ENCODE peak calls at places on chromosomes 11 and 22, in nine cellular contexts. F is fibroblast of lung; S is pancreas; Z is effector memory CD4-positive, alpha-beta T cell; E is OCI-LY7; O is breast epithelium; Y is suprapubic skin; A is CD8-positive, alpha-beta memory T cell; J is heart left ventricle. D is an unnamed sample.
A peak's percentile ranks its signal among the peaks of the same experiment; 100 is the strongest.

GRCh38 chr22:37221424-37222336 is 9.4 kb upstream of the SSTR3 start:
- DNase-seq in Z (no peak), F (no peak), Y (no peak), A (no peak), O (no peak), E (no peak), S (no peak), J (no peak), D (no peak)

GRCh38 chr11:69403556-69404215 is 77.8 kb upstream of the LINC01488 start:
- DNase-seq in Z (no peak), Y (no peak), A (no peak), J (no peak), O (no peak), E (no peak), S (no peak), F (peak; percentile 56), D (no peak)

GRCh38 chr11:44674809-44675208 is 52.0 kb upstream of the TSPAN18 start:
- DNase-seq in J (no peak), Z (no peak), S (no peak), Y (no peak), O (no peak), E (no peak), A (no peak), F (no peak), D (peak; percentile 16)

GRCh38 chr11:121914508-121914907 is 201.5 kb downstream of the BLID start:
- DNase-seq in E (no peak), A (no peak), S (no peak), O (no peak), F (no peak), J (no peak), Z (no peak), Y (no peak), D (no peak)

GRCh38 chr22:50505776-50506610 is 1.5 kb downstream of the LMF2 start:
- DNase-seq in O (no peak), J (no peak), F (no peak), A (no peak), Z (no peak), S (peak; percentile 75), E (no peak), Y (no peak), D (no peak)

GRCh38 chr22:38831166-38831945 is 12.5 kb downstream of the NPTXR start:
- DNase-seq in F (peak; percentile 69), J (no peak), Y (no peak), E (no peak), Z (no peak), A (no peak), O (no peak), S (no peak), D (no peak)

GRCh38 chr22:46007848-46008261 is 30.9 kb upstream of the WNT7B start:
- DNase-seq in O (peak; percentile 78), J (peak; percentile 89), E (no peak), S (peak; percentile 71), A (no peak), Y (peak; percentile 90), Z (no peak), F (peak; percentile 90), D (no peak)

GRCh38 chr11:76005746-76006145 is 190.7 kb downstream of the UVRAG start:
- DNase-seq in Z (no peak), F (no peak), J (no peak), E (no peak), Y (no peak), O (no peak), A (no peak), S (no peak), D (no peak)

GRCh38 chr22:30697975-30698374 is 3.3 kb downstream of the OSBP2 start:
- DNase-seq in J (no peak), Y (no peak), A (no peak), O (no peak), S (no peak), F (no peak), Z (no peak), E (no peak), D (no peak)

GRCh38 chr11:132177106-132177505 is 806.7 kb downstream of the NTM start:
- DNase-seq in E (peak; percentile 2), O (no peak), Y (no peak), F (peak; percentile 72), S (no peak), Z (no peak), A (no peak), J (no peak), D (no peak)

GRCh38 chr11:27291302-27291889 is 71.6 kb downstream of the CCDC34 start:
- DNase-seq in E (peak; percentile 73), F (no peak), O (no peak), Z (no peak), Y (no peak), S (no peak), J (no peak), A (no peak), D (no peak)

GRCh38 chr11:43852057-43852636 is 28.5 kb upstream of the ALKBH3 start:
- DNase-seq in J (no peak), A (peak; percentile 19), F (peak; percentile 90), O (no peak), S (no peak), E (peak; percentile 72), Y (no peak), Z (no peak), D (peak; percentile 10)

GRCh38 chr11:82794490-82794889 is 60.8 kb upstream of the FAM181B start:
- DNase-seq in Z (no peak), E (no peak), F (no peak), A (no peak), Y (no peak), O (no peak), J (no peak), S (no peak), D (no peak)

GRCh38 chr11:9689721-9690120 is 25.8 kb downstream of the SWAP70 start:
- DNase-seq in A (no peak), O (no peak), S (no peak), F (no peak), J (no peak), Z (no peak), E (no peak), Y (no peak), D (no peak)

GRCh38 chr11:46369458-46370152 is 11.9 kb upstream of the MDK start:
- DNase-seq in F (peak; percentile 69), S (peak; percentile 57), E (peak; percentile 55), O (no peak), J (peak; percentile 74), Z (no peak), Y (no peak), A (no peak), D (peak; percentile 50)

GRCh38 chr22:42282252-42282942 is 11.9 kb upstream of the TCF20 start:
- DNase-seq in O (peak; percentile 30), S (no peak), J (no peak), Z (no peak), F (no peak), Y (no peak), A (no peak), E (no peak), D (no peak)

DNA sequence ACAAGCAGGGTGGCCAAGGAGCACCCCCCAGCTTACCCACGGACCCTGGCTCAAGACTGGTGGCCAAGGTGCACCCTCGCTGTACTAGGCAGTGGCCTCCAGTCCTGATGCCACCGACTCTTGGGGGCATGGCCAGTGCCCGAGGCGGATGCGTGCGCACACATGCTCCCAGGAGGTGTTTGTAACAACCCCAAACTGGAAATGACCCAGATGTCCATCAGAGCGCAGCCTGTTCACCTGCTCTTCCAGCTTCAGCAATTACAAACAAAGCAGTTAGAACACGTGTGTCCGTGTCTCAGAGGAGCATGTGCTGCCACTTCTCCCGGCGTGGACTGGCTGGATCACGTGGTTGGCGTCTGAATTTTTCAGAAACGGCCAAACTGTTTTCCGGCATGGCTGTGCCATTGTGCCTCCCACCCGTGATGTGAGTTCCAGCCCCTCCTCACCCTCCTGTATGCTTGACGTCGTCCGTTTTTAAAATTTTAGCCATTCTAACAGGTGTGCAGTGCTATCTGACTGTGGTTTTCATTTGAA is 7.1 kb upstream of the MUC6 start:
- DNase-seq in J (peak; percentile 44), O (no peak), Z (no peak), F (no peak), Y (no peak), E (no peak), S (peak; percentile 57), A (no peak), D (no peak)
- H3K4me1 ChIP-seq in J (no peaks in the 10 kb centered on the region), O (no peaks in the 10 kb centered on the region), Z (no peaks in the 10 kb centered on the region), F (no peaks in the 10 kb centered on the region), Y (no peaks in the 10 kb centered on the region), E (no peaks in the 10 kb centered on the region), S (peaks cover 25% of the 10 kb centered on the region), A (no peaks in the 10 kb centered on the region), D (no peaks in the 10 kb centered on the region)

DNA sequence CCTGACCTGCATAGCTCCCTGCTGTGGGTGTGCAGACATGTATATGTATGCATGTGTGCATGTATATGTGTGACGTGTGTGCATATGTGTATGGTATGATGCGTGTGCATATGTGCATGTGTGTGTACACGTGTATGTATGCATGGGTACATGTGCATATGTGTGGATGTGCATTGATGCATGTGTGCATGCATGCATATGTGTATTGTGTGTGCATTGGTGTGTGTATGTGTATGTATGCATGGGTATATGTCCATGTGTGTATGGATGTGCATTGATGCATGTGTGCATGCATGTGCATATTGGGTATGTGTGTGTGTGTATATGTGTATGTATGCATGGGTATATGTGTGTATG is 434.0 kb downstream of the TBC1D22A start:
- DNase-seq in J (no peak), F (no peak), S (no peak), Z (no peak), Y (no peak), E (no peak), O (no peak), A (no peak), D (no peak)
- H3K27ac ChIP-seq in J (no peak overlapping the region), F (no peak overlapping the region), S (no peak overlapping the region), Z (no peak overlapping the region), Y (no peak overlapping the region), E (no peak overlapping the region), O (no peak overlapping the region), A (no peak overlapping the region), D (no peak overlapping the region)

GRCh38 chr22:19357270-19358105 is 66.0 kb upstream of the CLTCL1 start:
- DNase-seq in Z (no peak), E (no peak), S (no peak), J (no peak), O (no peak), F (peak; percentile 74), A (no peak), Y (no peak), D (no peak)
- H3K4me1 ChIP-seq in Z (no peaks in the 10 kb centered on the region), E (peaks cover 15% of the 10 kb centered on the region), S (no peaks in the 10 kb centered on the region), J (no peaks in the 10 kb centered on the region), O (no peaks in the 10 kb centered on the region), F (peaks cover 3% of the 10 kb centered on the region), A (no peaks in the 10 kb centered on the region), Y (no peaks in the 10 kb centered on the region), D (no peaks in the 10 kb centered on the region)

DNA sequence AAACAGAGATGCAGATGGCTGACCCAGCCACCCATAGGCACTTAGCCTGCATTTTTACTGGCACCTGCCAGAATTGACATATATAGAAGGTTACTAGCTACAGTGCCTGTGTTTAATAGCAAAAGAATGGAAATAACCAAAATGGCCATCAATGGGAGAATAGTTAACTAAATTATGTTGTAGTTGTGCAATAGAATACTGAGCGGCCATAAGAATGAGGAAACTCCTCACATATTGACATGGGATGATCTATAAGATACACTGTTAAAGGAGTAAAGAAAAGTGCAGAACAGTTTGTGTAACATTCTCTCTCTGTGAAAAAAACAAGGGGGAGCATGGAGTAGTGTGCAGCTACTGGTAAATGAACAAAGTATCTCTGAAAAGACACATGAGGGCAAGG is 21.5 kb downstream of the ARAP1 start:
- DNase-seq in Y (no peak), A (no peak), S (no peak), J (no peak), Z (no peak), O (no peak), F (no peak), E (no peak), D (no peak)
- H3K27ac ChIP-seq in Y (no peak overlapping the region), A (no peak overlapping the region), S (no peak overlapping the region), J (no peak overlapping the region), Z (no peak overlapping the region), O (no peak overlapping the region), F (no peak overlapping the region), E (no peak overlapping the region), D (no peak overlapping the region)

D was measured in CD4-positive, CD25-positive, alpha-beta regulatory T cell.